ENCODE peak calls at places on chromosomes 2 and 18, in four cellular contexts. One of them, this sample, is unnamed.

GRCh38 chr2:137047369-137047768 is 282.0 kb downstream of the THSD7B start:
- DNase-seq in AG09319: no peak
- DNase-seq in H7: no peak
- DNase-seq in cardiac muscle cell: no peak
- DNase-seq in this sample: no peak

GRCh38 chr18:35862115-35862640 is 110.3 kb upstream of the RMP24 start:
- DNase-seq in cardiac muscle cell: peak; percentile 3
- DNase-seq in H7: no peak
- DNase-seq in AG09319: no peak
- DNase-seq in this sample: no peak

GRCh38 chr2:146004470-146004869 is 1484.6 kb upstream of the ZEB2 start:
- DNase-seq in H7: no peak
- DNase-seq in cardiac muscle cell: peak; percentile 66
- DNase-seq in AG09319: no peak
- DNase-seq in this sample: no peak

GRCh38 chr2:227191367-227191766 is 26.9 kb downstream of the COL4A3 start:
- DNase-seq in AG09319: no peak
- DNase-seq in cardiac muscle cell: peak; percentile 11
- DNase-seq in H7: peak; percentile 17
- DNase-seq in this sample: no peak

GRCh38 chr2:45951025-45951737 is 299.7 kb downstream of the PRKCE start:
- DNase-seq in H7: no peak
- DNase-seq in AG09319: no peak
- DNase-seq in cardiac muscle cell: no peak
- DNase-seq in this sample: no peak

GRCh38 chr2:24115057-24115456 is 8.1 kb downstream of the PFN4 start:
- DNase-seq in cardiac muscle cell: peak; percentile 18
- DNase-seq in H7: no peak
- DNase-seq in AG09319: no peak
- DNase-seq in this sample: peak; percentile 11

GRCh38 chr2:180705551-180705950 is 274.9 kb upstream of the UBE2E3 start:
- DNase-seq in H7: no peak
- DNase-seq in cardiac muscle cell: no peak
- DNase-seq in AG09319: no peak
- DNase-seq in this sample: no peak

GRCh38 chr18:26480897-26481795 is 67.2 kb downstream of the KCTD1 start:
- DNase-seq in AG09319: peak; percentile 59
- DNase-seq in cardiac muscle cell: peak; percentile 96
- DNase-seq in H7: no peak
- DNase-seq in this sample: peak; percentile 81

GRCh38 chr2:61134141-61134540 is 27.8 kb upstream of the C2orf74 start:
- DNase-seq in cardiac muscle cell: no peak
- DNase-seq in AG09319: no peak
- DNase-seq in H7: no peak
- DNase-seq in this sample: no peak

GRCh38 chr18:7876354-7876753 is 309.2 kb downstream of the PTPRM start:
- DNase-seq in cardiac muscle cell: no peak
- DNase-seq in AG09319: peak; percentile 19
- DNase-seq in H7: no peak
- DNase-seq in this sample: no peak

GRCh38 chr2:85886141-85886540 is 2.6 kb downstream of the ST3GAL5 start:
- DNase-seq in cardiac muscle cell: no peak
- DNase-seq in H7: no peak
- DNase-seq in AG09319: no peak
- DNase-seq in this sample: no peak

GRCh38 chr2:235765181-235765820 is 271.5 kb downstream of the AGAP1 start:
- DNase-seq in H7: no peak
- DNase-seq in AG09319: no peak
- DNase-seq in cardiac muscle cell: peak; percentile 69
- DNase-seq in this sample: peak; percentile 29

GRCh38 chr2:173468394-173468793 is 113.7 kb downstream of the CDCA7 start:
- DNase-seq in AG09319: no peak
- DNase-seq in cardiac muscle cell: no peak
- DNase-seq in H7: no peak
- DNase-seq in this sample: no peak

GRCh38 chr2:96306370-96306769 is 1.0 kb upstream of the SNRNP200 start:
- DNase-seq in H7: no peak
- DNase-seq in AG09319: no peak
- DNase-seq in cardiac muscle cell: no peak
- DNase-seq in this sample: no peak

GRCh38 chr2:172179045-172179742 is 76.5 kb upstream of the DLX2 start:
- DNase-seq in cardiac muscle cell: no peak
- DNase-seq in H7: no peak
- DNase-seq in AG09319: no peak
- DNase-seq in this sample: no peak

GRCh38 chr2:230267556-230267955 is 42.0 kb downstream of the SP140 start:
- DNase-seq in AG09319: no peak
- DNase-seq in cardiac muscle cell: no peak
- DNase-seq in H7: no peak
- DNase-seq in this sample: no peak

GRCh38 chr2:221568299-221568698 is 3.8 kb downstream of the EPHA4 start:
- DNase-seq in cardiac muscle cell: no peak
- DNase-seq in H7: no peak
- DNase-seq in AG09319: no peak
- DNase-seq in this sample: no peak

GRCh38 chr18:54742654-54743053 is 85.6 kb upstream of the RAB27B start:
- DNase-seq in H7: no peak
- DNase-seq in cardiac muscle cell: peak; percentile 99
- DNase-seq in AG09319: peak; percentile 84
- DNase-seq in this sample: peak; percentile 98

GRCh38 chr2:96530474-96531357 is 5.8 kb upstream of the ARID5A start:
- DNase-seq in AG09319: no peak
- DNase-seq in cardiac muscle cell: no peak
- DNase-seq in H7: peak; percentile 25
- DNase-seq in this sample: no peak

GRCh38 chr2:240957656-240958365 is 40.6 kb upstream of the SNED1 start:
- DNase-seq in cardiac muscle cell: peak; percentile 53
- DNase-seq in AG09319: no peak
- DNase-seq in H7: peak; percentile 78
- DNase-seq in this sample: peak; percentile 5

GRCh38 chr2:43898958-43899346 is 60.2 kb downstream of the ABCG8 start:
- DNase-seq in AG09319: no peak
- DNase-seq in H7: no peak
- DNase-seq in cardiac muscle cell: no peak
- DNase-seq in this sample: no peak

GRCh38 chr18:21682276-21683051 is 22.1 kb downstream of the ABHD3 start:
- DNase-seq in H7: peak; percentile 24
- DNase-seq in AG09319: no peak
- DNase-seq in cardiac muscle cell: peak; percentile 83
- DNase-seq in this sample: peak; percentile 53

GRCh38 chr2:241728627-241729026 is 5.8 kb upstream of the D2HGDH start:
- DNase-seq in H7: no peak
- DNase-seq in AG09319: no peak
- DNase-seq in cardiac muscle cell: peak; percentile 20
- DNase-seq in this sample: no peak

GRCh38 chr18:23259701-23260661 is 124.7 kb downstream of the CABLES1 start:
- DNase-seq in H7: peak; percentile 87
- DNase-seq in AG09319: no peak
- DNase-seq in cardiac muscle cell: peak; percentile 93
- DNase-seq in this sample: peak; percentile 60

GRCh38 chr18:49758263-49758610 is 55.1 kb downstream of the ACAA2 start:
- DNase-seq in H7: no peak
- DNase-seq in cardiac muscle cell: no peak
- DNase-seq in AG09319: no peak
- DNase-seq in this sample: no peak

GRCh38 chr2:120451334-120451733 is 105.4 kb downstream of the INHBB start:
- DNase-seq in AG09319: no peak
- DNase-seq in H7: no peak
- DNase-seq in cardiac muscle cell: no peak
- DNase-seq in this sample: no peak

GRCh38 chr18:41899535-41899934 is 55.5 kb upstream of the PIK3C3 start:
- DNase-seq in H7: no peak
- DNase-seq in cardiac muscle cell: no peak
- DNase-seq in AG09319: no peak
- DNase-seq in this sample: no peak

GRCh38 chr18:56028514-56028913 is 440.5 kb upstream of the TCF4 start:
- DNase-seq in AG09319: no peak
- DNase-seq in cardiac muscle cell: peak; percentile 6
- DNase-seq in H7: no peak
- DNase-seq in this sample: peak; percentile 48

GRCh38 chr2:143758629-143759330 is 629.6 kb downstream of the ARHGAP15 start:
- DNase-seq in H7: no peak
- DNase-seq in cardiac muscle cell: no peak
- DNase-seq in AG09319: no peak
- DNase-seq in this sample: no peak

This sample was measured in GM04503.